ENCODE peak calls at places on chromosomes 7 and 10, in ten cellular contexts. C is activated naive CD8-positive, alpha-beta T cell treated with anti-CD3 and anti-CD28 coated beads for 36 hours; M is activated CD8-positive, alpha-beta memory T cell treated with anti-CD3 and anti-CD28 coated beads for 24 hours; L is non-pigmented ciliary epithelial cell; A is HCEC 1CT; F is GM19239; R is cardiac septum; B is NCI-H2107; N is activated T-helper 9 cell treated with anti-CD3 and anti-CD28 coated beads, Interleukin-2, amount 50 U/mL, for 16 hours; K is stimulated activated CD4-positive, alpha-beta T cell treated with anti-CD3 and anti-CD28 coated beads, TNF-alpha, amount 100 ng/mL, for 24 hours. J is an unnamed sample.

GRCh38 chr7:50212666-50213621 is 91.6 kb upstream of the IKZF1 start:
- DNase-seq in C (no peak), M (peak), L (no peak), A (no peak), F (no peak), R (no peak), B (no peak), N (no peak), K (no peak), J (no peak)

GRCh38 chr10:105769248-105770184 is 1128.4 kb downstream of the SORCS3 start:
- DNase-seq in C (no peak), M (no peak), L (no peak), A (no peak), F (no peak), R (no peak), B (no peak), N (no peak), K (no peak), J (no peak)

GRCh38 chr10:59580257-59580863 is 129.3 kb downstream of the SLC16A9 start:
- DNase-seq in C (no peak), M (no peak), L (peak), A (peak), F (no peak), R (no peak), B (no peak), N (no peak), K (no peak), J (no peak)

GRCh38 chr7:111732923-111733322 is 170.6 kb upstream of the IMMP2L start:
- DNase-seq in C (no peak), M (no peak), L (no peak), A (no peak), F (no peak), R (no peak), B (no peak), N (no peak), K (no peak), J (no peak)

GRCh38 chr10:33100996-33101747 is 143.1 kb upstream of the ITGB1 start:
- DNase-seq in C (no peak), M (no peak), L (no peak), A (no peak), F (no peak), R (no peak), B (no peak), N (no peak), K (no peak), J (no peak)

GRCh38 chr7:116863168-116863670 is 832 bp downstream of the CAPZA2 start:
- DNase-seq in C (no peak), M (peak), L (no peak), A (peak), F (peak), R (no peak), B (no peak), N (no peak), K (no peak), J (no peak)

GRCh38 chr7:95473276-95473985 is 12.3 kb upstream of the ASB4 start:
- DNase-seq in C (no peak), M (no peak), L (no peak), A (no peak), F (no peak), R (no peak), B (peak), N (no peak), K (no peak), J (no peak)

GRCh38 chr10:127125331-127125730 is 71.1 kb downstream of the INSYN2A start:
- DNase-seq in C (no peak), M (no peak), L (no peak), A (no peak), F (no peak), R (no peak), B (no peak), N (no peak), K (no peak), J (no peak)

GRCh38 chr7:151008511-151009323 is 15.6 kb downstream of the ATG9B start:
- DNase-seq in C (peak), M (peak), L (no peak), A (no peak), F (peak), R (no peak), B (no peak), N (peak), K (peak), J (peak)

GRCh38 chr7:132049462-132050304 is 493.3 kb upstream of the PODXL start:
- DNase-seq in C (peak), M (no peak), L (no peak), A (no peak), F (no peak), R (no peak), B (no peak), N (no peak), K (peak), J (no peak)

GRCh38 chr7:88184848-88185304 is 35.0 kb downstream of the SRI start:
- DNase-seq in C (no peak), M (no peak), L (no peak), A (peak), F (no peak), R (no peak), B (no peak), N (no peak), K (no peak), J (no peak)

GRCh38 chr7:30682131-30683083 is at the start of gene CRHR2:
- DNase-seq in C (peak), M (peak), L (no peak), A (no peak), F (no peak), R (no peak), B (no peak), N (peak), K (peak), J (no peak)

GRCh38 chr7:143422033-143422432 is 13.4 kb upstream of the EPHA1 start:
- DNase-seq in C (no peak), M (no peak), L (no peak), A (no peak), F (no peak), R (no peak), B (no peak), N (no peak), K (no peak), J (no peak)

GRCh38 chr10:43222296-43222695 is 44.6 kb downstream of the RASGEF1A start:
- DNase-seq in C (no peak), M (peak), L (no peak), A (no peak), F (no peak), R (peak), B (no peak), N (no peak), K (no peak), J (no peak)

GRCh38 chr10:82148764-82149163 is 273.8 kb downstream of the NRG3 start:
- DNase-seq in C (no peak), M (no peak), L (no peak), A (no peak), F (no peak), R (no peak), B (no peak), N (no peak), K (no peak), J (no peak)

GRCh38 chr7:23971031-23971430 is 261.0 kb downstream of the STK31 start:
- DNase-seq in C (no peak), M (no peak), L (no peak), A (no peak), F (no peak), R (no peak), B (no peak), N (no peak), K (no peak), J (no peak)